ENCODE peak calls at places on chromosomes 12 and 14, in nine cellular contexts. X is BE2C, Z is tibial artery, Y is prostate gland, O is colonic mucosa, E is testis, H is nephron progenitor cell, L is upper lobe of left lung, T is endodermal cell. P is an unnamed sample.

GRCh38 chr12:2336409-2336829 is 283.6 kb downstream of the CACNA1C start:
- DNase-seq in X (no peak), Z (peak), Y (no peak), O (no peak), E (no peak), H (no peak), L (no peak), T (no peak), P (peak)

GRCh38 chr12:50400104-50400637 is 514 bp upstream of the LARP4 start:
- DNase-seq in X (no peak), Z (no peak), Y (no peak), O (no peak), E (no peak), H (no peak), L (no peak), T (no peak), P (no peak)

GRCh38 chr12:90060031-90060430 is 351.4 kb upstream of the ATP2B1 start:
- DNase-seq in X (no peak), Z (no peak), Y (no peak), O (no peak), E (no peak), H (no peak), L (no peak), T (no peak), P (no peak)

GRCh38 chr12:53093777-53094393 is 3.6 kb upstream of the IGFBP6 start:
- DNase-seq in X (no peak), Z (peak), Y (no peak), O (peak), E (no peak), H (no peak), L (no peak), T (peak), P (no peak)

GRCh38 chr12:53994268-53994690 is 5.7 kb upstream of the HOXC9 start:
- DNase-seq in X (no peak), Z (no peak), Y (no peak), O (no peak), E (no peak), H (peak), L (peak), T (no peak), P (no peak)

GRCh38 chr12:49041036-49041880 is 19.3 kb downstream of the KMT2D start:
- DNase-seq in X (no peak), Z (no peak), Y (no peak), O (no peak), E (no peak), H (no peak), L (peak), T (no peak), P (no peak)

GRCh38 chr12:92561543-92561899 is 141.3 kb upstream of the PLEKHG7 start:
- DNase-seq in X (peak), Z (peak), Y (no peak), O (peak), E (peak), H (no peak), L (no peak), T (no peak), P (peak)

GRCh38 chr12:47818382-47818700 is 1.4 kb downstream of the HDAC7 start:
- DNase-seq in X (no peak), Z (no peak), Y (no peak), O (no peak), E (no peak), H (no peak), L (no peak), T (no peak), P (no peak)

GRCh38 chr14:67566908-67567307 is 33.2 kb downstream of the PIGH start:
- DNase-seq in X (no peak), Z (peak), Y (no peak), O (no peak), E (no peak), H (no peak), L (no peak), T (no peak), P (peak)

GRCh38 chr14:77221241-77221871 is 39.8 kb downstream of the TMEM63C start:
- DNase-seq in X (no peak), Z (no peak), Y (no peak), O (no peak), E (no peak), H (no peak), L (no peak), T (no peak), P (no peak)

GRCh38 chr14:24427537-24428508 is 1.6 kb downstream of the CBLN3 start:
- DNase-seq in X (no peak), Z (no peak), Y (no peak), O (no peak), E (no peak), H (no peak), L (peak), T (no peak), P (no peak)

GRCh38 chr12:101772019-101772774 is 32.9 kb upstream of the SYCP3 start:
- DNase-seq in X (no peak), Z (no peak), Y (no peak), O (no peak), E (no peak), H (no peak), L (no peak), T (no peak), P (peak)

GRCh38 chr14:68379510-68380303 is 413.2 kb downstream of the ZFP36L1 start:
- DNase-seq in X (no peak), Z (no peak), Y (peak), O (peak), E (no peak), H (no peak), L (no peak), T (no peak), P (no peak)

GRCh38 chr12:16609140-16609539 is 3.2 kb upstream of the LMO3 start:
- DNase-seq in X (no peak), Z (no peak), Y (no peak), O (no peak), E (no peak), H (no peak), L (no peak), T (no peak), P (peak)

GRCh38 chr12:97967831-97968230 is 505.2 kb downstream of the RMST start:
- DNase-seq in X (no peak), Z (no peak), Y (peak), O (no peak), E (no peak), H (no peak), L (no peak), T (no peak), P (no peak)

GRCh38 chr12:121719926-121720414 is 7.4 kb downstream of the TMEM120B start:
- DNase-seq in X (no peak), Z (no peak), Y (no peak), O (no peak), E (no peak), H (no peak), L (no peak), T (no peak), P (peak)

GRCh38 chr12:116862167-116862566 is 19.1 kb downstream of the HRK start:
- DNase-seq in X (no peak), Z (no peak), Y (no peak), O (no peak), E (no peak), H (no peak), L (no peak), T (no peak), P (no peak)

GRCh38 chr12:6696690-6697583 is 3.7 kb downstream of the PIANP start:
- DNase-seq in X (no peak), Z (no peak), Y (no peak), O (no peak), E (no peak), H (no peak), L (no peak), T (no peak), P (no peak)

GRCh38 chr12:47166365-47166764 is 86.6 kb upstream of the AMIGO2 start:
- DNase-seq in X (no peak), Z (no peak), Y (no peak), O (no peak), E (no peak), H (no peak), L (no peak), T (no peak), P (no peak)

GRCh38 chr12:16515666-16516065 is 90.3 kb downstream of the LMO3 start:
- DNase-seq in X (no peak), Z (no peak), Y (no peak), O (no peak), E (no peak), H (no peak), L (no peak), T (no peak), P (peak)

GRCh38 chr12:113347-113746 is 46.8 kb downstream of the IQSEC3 start:
- DNase-seq in X (no peak), Z (no peak), Y (no peak), O (no peak), E (no peak), H (no peak), L (no peak), T (no peak), P (no peak)

GRCh38 chr14:101666264-101666663 is 95.2 kb upstream of the PPP2R5C start:
- DNase-seq in X (no peak), Z (no peak), Y (no peak), O (no peak), E (no peak), H (no peak), L (no peak), T (no peak), P (no peak)

GRCh38 chr14:99529899-99530298 is 48.7 kb downstream of the CCNK start:
- DNase-seq in X (no peak), Z (no peak), Y (no peak), O (no peak), E (no peak), H (no peak), L (no peak), T (no peak), P (no peak)
- TF ChIP-seq CTCF in X (no peak), Z (no peak), Y (no peak), O (no peak), E (no peak), H (no peak), L (no peak), T (no peak), P (no peak)

GRCh38 chr14:103523583-103523969 is 946 bp upstream of the CKB start:
- DNase-seq in X (no peak), Z (no peak), Y (no peak), O (no peak), E (no peak), H (no peak), L (no peak), T (no peak), P (no peak)

GRCh38 chr14:103522649-103523582 is at the start of gene CKB:
- DNase-seq in X (peak), Z (peak), Y (peak), O (peak), E (peak), H (peak), L (peak), T (peak), P (no peak)

GRCh38 chr14:103526247-103526913 is 2.6 kb upstream of the TRMT61A start:
- DNase-seq in X (no peak), Z (no peak), Y (no peak), O (peak), E (no peak), H (no peak), L (no peak), T (no peak), P (no peak)

GRCh38 chr14:103522028-103522581 is 525 bp downstream of the CKB start:
- DNase-seq in X (peak), Z (peak), Y (no peak), O (no peak), E (no peak), H (peak), L (peak), T (peak), P (no peak)

GRCh38 chr14:103524002-103524785 is 1.6 kb upstream of the CKB start:
- DNase-seq in X (no peak), Z (no peak), Y (no peak), O (peak), E (no peak), H (no peak), L (no peak), T (no peak), P (no peak)
- TF ChIP-seq CTCF in X (no peak), Z (no peak), Y (no peak), O (no peak), E (no peak), H (no peak), L (no peak), T (peak), P (no peak)

DNA sequence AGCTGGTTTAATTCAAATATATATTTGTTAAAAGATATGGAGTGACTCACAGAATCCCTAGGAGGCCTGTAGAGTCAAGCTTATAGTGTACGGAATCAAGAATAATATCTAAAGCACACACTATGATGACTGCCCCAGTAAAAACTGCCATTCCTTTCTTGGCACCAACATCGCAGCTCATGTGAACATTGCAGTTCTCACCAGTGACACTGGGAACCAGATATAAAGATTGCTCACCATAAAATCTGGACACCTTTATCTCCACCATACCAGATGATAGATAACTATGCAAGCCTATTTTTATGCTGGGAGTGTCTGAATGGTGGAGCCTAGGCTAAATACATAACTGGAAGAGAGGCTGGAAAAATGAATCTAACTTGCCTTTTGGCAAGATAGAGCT is 463.9 kb upstream of the TBX3 start:
- DNase-seq in X (no peak), Z (no peak), Y (no peak), O (no peak), E (no peak), H (no peak), L (no peak), T (no peak), P (no peak)
- TF ChIP-seq CTCF in X (no peak), Z (no peak), Y (no peak), O (no peak), E (no peak), H (no peak), L (no peak), T (no peak), P (no peak)

GRCh38 chr14:100121643-100122480 is 37.6 kb downstream of the DEGS2 start:
- DNase-seq in X (no peak), Z (no peak), Y (no peak), O (no peak), E (no peak), H (no peak), L (no peak), T (no peak), P (no peak)

GRCh38 chr14:100123618-100124017 is 35.8 kb downstream of the DEGS2 start:
- DNase-seq in X (no peak), Z (no peak), Y (no peak), O (no peak), E (no peak), H (no peak), L (peak), T (no peak), P (no peak)

GRCh38 chr14:100120522-100121269 is 38.7 kb downstream of the DEGS2 start:
- DNase-seq in X (no peak), Z (no peak), Y (no peak), O (no peak), E (no peak), H (no peak), L (no peak), T (no peak), P (no peak)

GRCh38 chr14:100124551-100125088 is 34.8 kb downstream of the DEGS2 start:
- DNase-seq in X (no peak), Z (no peak), Y (no peak), O (no peak), E (no peak), H (no peak), L (peak), T (no peak), P (no peak)

DNA sequence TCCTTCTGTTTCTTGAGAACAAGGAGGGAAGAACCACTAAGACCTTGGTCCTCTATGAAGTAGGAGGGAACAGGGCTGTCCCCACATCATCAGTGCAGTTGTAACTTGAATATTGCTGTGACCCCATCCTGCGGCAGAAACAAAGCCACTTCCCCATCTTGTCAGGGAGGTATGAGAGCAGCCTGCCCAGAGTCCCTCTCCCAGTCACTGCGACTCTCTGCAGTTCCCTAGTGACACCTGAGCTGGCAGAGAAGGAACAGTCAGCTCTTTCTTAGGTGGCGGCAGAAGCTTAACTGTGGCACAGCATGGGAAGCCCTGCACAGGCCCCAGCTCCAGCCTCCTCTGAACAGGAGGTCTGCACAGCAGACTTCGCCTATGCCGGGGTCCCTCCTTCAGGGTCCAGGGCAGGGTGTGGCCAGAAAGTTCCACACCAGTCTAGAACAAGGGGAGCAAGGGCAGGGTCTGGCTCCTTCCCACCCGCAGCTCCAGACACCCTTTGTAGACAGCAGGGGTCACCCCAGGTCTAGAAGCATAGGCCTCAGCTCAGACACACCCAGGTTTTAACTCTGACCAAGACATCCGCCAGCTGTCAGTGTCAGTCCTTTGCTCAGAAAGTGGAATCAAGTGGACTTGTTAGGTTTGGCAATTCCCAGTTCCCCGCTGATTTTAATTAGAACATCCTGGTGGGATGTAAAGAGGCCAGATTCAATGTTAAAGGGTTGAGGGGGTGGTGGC is 36.8 kb downstream of the DEGS2 start:
- DNase-seq in X (no peak), Z (no peak), Y (no peak), O (no peak), E (no peak), H (no peak), L (no peak), T (no peak), P (no peak)
- TF ChIP-seq CTCF in X (peak), Z (no peak), Y (no peak), O (no peak), E (no peak), H (no peak), L (no peak), T (peak), P (no peak)

DNA sequence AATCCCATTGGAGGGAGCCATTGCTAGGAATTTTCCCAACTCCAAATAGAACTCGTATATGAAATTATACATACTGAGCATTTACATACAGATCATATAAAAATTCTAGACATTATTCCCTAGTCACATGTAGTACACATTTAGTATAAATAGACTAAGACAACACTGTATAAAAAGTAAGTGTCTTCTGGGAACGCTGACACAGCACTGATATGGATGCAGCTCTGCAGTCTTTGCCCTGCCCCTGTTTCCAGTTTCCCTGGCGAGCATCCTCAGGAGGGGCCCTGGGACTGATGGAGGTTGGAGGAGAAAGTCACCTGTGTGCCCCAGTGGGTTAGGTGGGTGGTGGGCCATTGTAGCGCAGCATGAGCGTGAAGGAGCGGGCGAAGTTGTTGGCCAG is 97.8 kb upstream of the CLMN start:
- DNase-seq in X (no peak), Z (no peak), Y (no peak), O (no peak), E (no peak), H (no peak), L (peak), T (no peak), P (no peak)
- TF ChIP-seq CTCF in X (peak), Z (no peak), Y (no peak), O (no peak), E (no peak), H (no peak), L (no peak), T (peak), P (no peak)